ENCODE peak calls at places on chromosomes 12 and 14, in four cellular contexts. V, U, K and J are unnamed samples.

GRCh38 chr12:45407188-45407850 is 191.4 kb downstream of the ANO6 start:
- DNase-seq in V (no peak), U (no peak), K (no peak), J (no peak)

GRCh38 chr12:101127521-101128219 is 82.4 kb downstream of the SLC5A8 start:
- DNase-seq in V (peak), U (no peak), K (no peak), J (no peak)

GRCh38 chr14:94994245-94994644 is 163.1 kb downstream of the DICER1 start:
- DNase-seq in V (no peak), U (no peak), K (no peak), J (no peak)

GRCh38 chr12:13727707-13728147 is 253.7 kb downstream of the GRIN2B start:
- DNase-seq in V (no peak), U (no peak), K (no peak), J (no peak)

GRCh38 chr14:38469156-38469555 is 213.3 kb upstream of the CLEC14A start:
- DNase-seq in V (no peak), U (no peak), K (no peak), J (no peak)

GRCh38 chr12:108446766-108447165 is 68.3 kb upstream of the FICD start:
- DNase-seq in V (no peak), U (peak), K (no peak), J (no peak)

GRCh38 chr14:105475269-105475915 is 771 bp downstream of the CRIP2 start:
- DNase-seq in V (peak), U (peak), K (no peak), J (no peak)

GRCh38 chr12:31756977-31757420 is 28.2 kb upstream of the AMN1 start:
- DNase-seq in V (peak), U (peak), K (peak), J (peak)

GRCh38 chr14:38971258-38971921 is 131.6 kb downstream of the SEC23A start:
- DNase-seq in V (no peak), U (no peak), K (no peak), J (no peak)

GRCh38 chr12:14716848-14717444 is 20.5 kb upstream of the GUCY2C start:
- DNase-seq in V (peak), U (peak), K (peak), J (peak)

GRCh38 chr14:105702275-105702817 is 176.0 kb downstream of the TMEM121 start:
- DNase-seq in V (peak), U (no peak), K (no peak), J (no peak)

GRCh38 chr12:113049976-113050742 is 6.4 kb upstream of the DTX1 start:
- DNase-seq in V (peak), U (peak), K (peak), J (no peak)

GRCh38 chr12:19410211-19410610 is 29.1 kb upstream of the AEBP2 start:
- DNase-seq in V (no peak), U (no peak), K (no peak), J (no peak)

GRCh38 chr14:99571303-99571986 is 32.6 kb downstream of the CCDC85C start:
- DNase-seq in V (peak), U (no peak), K (no peak), J (no peak)

GRCh38 chr14:60061371-60061770 is 30.4 kb upstream of the PCNX4 start:
- DNase-seq in V (no peak), U (peak), K (no peak), J (peak)

GRCh38 chr14:93957333-93957710 is 19.0 kb downstream of the ASB2 start:
- DNase-seq in V (no peak), U (no peak), K (no peak), J (no peak)

GRCh38 chr12:117328556-117329100 is 32.8 kb downstream of the NOS1 start:
- DNase-seq in V (no peak), U (peak), K (no peak), J (no peak)

GRCh38 chr14:100677925-100678765 is 48.5 kb upstream of the DLK1 start:
- DNase-seq in V (peak), U (peak), K (no peak), J (no peak)

GRCh38 chr12:92973614-92974013 is 44.5 kb upstream of the EEA1 start:
- DNase-seq in V (peak), U (peak), K (no peak), J (peak)

GRCh38 chr12:22083167-22083566 is 37.1 kb downstream of the CMAS start:
- DNase-seq in V (peak), U (peak), K (peak), J (no peak)

GRCh38 chr12:124217508-124217981 is 77.3 kb upstream of the RFLNA start:
- DNase-seq in V (no peak), U (no peak), K (no peak), J (no peak)

GRCh38 chr12:115872212-115872611 is 405.3 kb downstream of the MED13L start:
- DNase-seq in V (no peak), U (peak), K (no peak), J (peak)

GRCh38 chr12:114013601-114014345 is 47.6 kb upstream of the RBM19 start:
- DNase-seq in V (no peak), U (peak), K (peak), J (no peak)

GRCh38 chr14:73325630-73326299 is 88.5 kb downstream of the PAPLN start:
- DNase-seq in V (no peak), U (no peak), K (no peak), J (no peak)

GRCh38 chr12:88571543-88571942 is 8.7 kb downstream of the KITLG start:
- DNase-seq in V (no peak), U (no peak), K (no peak), J (no peak)

GRCh38 chr12:31585271-31585670 is 5.7 kb downstream of the DENND5B start:
- DNase-seq in V (peak), U (peak), K (no peak), J (no peak)

GRCh38 chr14:92549096-92549852 is 35.7 kb downstream of the RIN3 start:
- DNase-seq in V (peak), U (no peak), K (no peak), J (no peak)

DNA sequence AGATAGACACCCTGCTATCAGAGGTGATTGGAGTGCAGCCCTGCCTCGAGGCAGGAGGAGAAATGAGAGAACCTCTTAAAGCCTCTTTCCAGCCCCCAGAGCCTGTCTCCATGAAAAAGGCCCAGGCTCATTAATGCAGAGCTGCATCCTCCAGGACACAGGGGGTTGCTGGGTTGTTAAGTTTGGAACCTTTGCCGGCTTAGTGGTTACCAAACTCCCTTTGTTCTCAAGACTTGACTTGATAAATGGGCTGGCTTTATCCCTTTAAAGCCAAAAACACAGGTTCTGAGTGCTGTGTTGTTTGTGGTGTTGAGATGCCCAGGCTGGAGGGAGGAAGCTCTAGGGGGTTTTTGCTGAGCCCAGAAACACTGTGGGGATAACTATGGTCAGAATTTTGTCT is 71.0 kb downstream of the DAD1 start:
- DNase-seq in V (no peak), U (no peak), K (no peak), J (no peak)
- H3K4me3 ChIP-seq in V (no peak), U (no peak), K (no peak), J (no peak)

GRCh38 chr12:104377507-104377812 is 73.9 kb downstream of the EID3 start:
- DNase-seq in V (no peak), U (peak), K (no peak), J (peak)
- H2AFZ ChIP-seq in V (peak), U (no peak), K (no peak), J (no peak)

GRCh38 chr12:6773662-6774351 is 1.5 kb downstream of the LAG3 start:
- DNase-seq in V (peak), U (no peak), K (no peak), J (no peak)
- H3K4me3 ChIP-seq in V (no peak), U (no peak), K (no peak), J (no peak)

DNA sequence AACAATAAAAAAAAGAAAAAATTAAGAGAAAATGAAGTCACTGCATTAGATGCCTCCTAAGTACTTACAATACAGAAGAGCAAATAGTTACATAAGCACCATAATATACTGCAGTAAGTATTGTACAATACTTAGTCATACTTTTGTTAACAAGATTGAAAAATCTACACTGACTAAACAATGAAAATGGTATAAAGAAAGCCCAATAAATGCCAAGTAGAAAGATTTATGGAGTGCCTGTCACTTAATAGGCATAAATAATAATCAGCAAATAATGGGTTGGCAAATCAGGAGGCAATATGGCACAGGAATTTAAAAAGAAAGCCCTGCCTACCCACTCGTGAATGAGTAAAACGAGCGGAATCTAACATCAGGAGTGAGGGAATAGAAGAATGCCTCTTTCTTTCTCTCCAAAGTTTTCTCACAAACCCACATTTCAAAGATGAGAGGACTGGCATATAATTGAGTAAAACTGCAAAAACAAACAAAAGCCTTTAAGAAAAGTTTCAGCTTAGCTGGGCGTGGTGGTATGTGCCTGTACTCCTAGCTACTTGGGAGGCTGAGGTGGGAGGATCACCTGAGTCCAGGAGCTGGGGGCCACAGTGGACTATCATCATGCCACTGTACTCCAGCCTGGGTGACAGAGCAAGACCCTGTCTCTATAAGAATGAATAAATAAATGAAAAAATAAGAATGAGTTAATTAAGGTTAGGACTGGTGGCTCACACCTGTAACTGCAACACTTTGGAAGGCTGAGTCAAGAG is 36.1 kb downstream of the CRY1 start:
- DNase-seq in V (peak), U (peak), K (no peak), J (peak)
- H2AFZ ChIP-seq in V (no peak), U (no peak), K (no peak), J (no peak)

GRCh38 chr14:68210729-68211299 is 391.2 kb downstream of the RAD51B start:
- DNase-seq in V (peak), U (peak), K (no peak), J (peak)
- H3K4me3 ChIP-seq in V (peak), U (no peak), K (no peak), J (no peak)

DNA sequence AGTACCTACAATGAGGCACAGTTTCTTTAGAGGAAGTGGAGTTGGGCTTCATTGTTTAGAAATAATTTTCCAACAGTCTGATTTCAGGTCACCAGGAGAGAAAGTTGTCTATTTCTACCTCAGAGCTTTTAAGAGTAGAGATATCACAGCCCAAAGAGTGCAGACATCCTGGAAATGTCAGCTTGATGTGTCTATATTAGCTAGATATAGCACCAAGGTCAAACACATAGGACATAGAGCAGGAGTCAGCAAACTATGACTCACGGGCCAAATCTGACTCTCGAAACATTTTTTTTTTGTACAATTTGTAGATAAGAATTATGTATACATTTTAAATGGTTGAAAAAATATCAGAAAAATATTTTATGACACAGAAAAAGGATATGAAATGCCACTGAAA is 53.7 kb downstream of the KCNC2 start:
- DNase-seq in V (no peak), U (no peak), K (no peak), J (no peak)
- H2AFZ ChIP-seq in V (no peak), U (no peak), K (peak), J (no peak)

DNA sequence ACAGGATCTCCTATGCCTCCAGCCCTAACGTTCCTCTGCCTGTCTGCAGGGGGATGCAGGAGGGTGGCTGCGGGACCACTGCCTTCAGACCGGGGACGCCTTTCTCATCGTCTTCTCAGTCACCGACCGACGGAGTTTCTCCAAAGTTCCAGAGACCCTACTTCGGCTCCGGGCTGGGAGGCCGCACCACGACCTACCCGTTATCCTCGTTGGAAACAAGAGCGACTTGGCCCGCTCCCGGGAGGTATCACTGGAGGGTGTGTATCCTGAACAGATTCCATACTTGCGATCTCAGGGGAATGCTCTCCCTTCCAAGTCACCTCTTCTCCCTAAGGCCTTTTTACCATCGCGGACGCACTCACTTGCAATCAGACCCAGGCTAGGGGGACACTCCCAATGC is 3.0 kb downstream of the REM2 start:
- DNase-seq in V (no peak), U (no peak), K (no peak), J (no peak)
- H3K4me3 ChIP-seq in V (no peak), U (no peak), K (peak), J (peak)

GRCh38 chr14:102922490-102923200 is at the start of gene AMN:
- DNase-seq in V (peak), U (peak), K (no peak), J (no peak)

GRCh38 chr14:102925646-102926045 is 3.2 kb downstream of the AMN start:
- DNase-seq in V (peak), U (no peak), K (no peak), J (no peak)

GRCh38 chr14:102924632-102925588 is 2.4 kb downstream of the AMN start:
- DNase-seq in V (peak), U (no peak), K (no peak), J (no peak)

GRCh38 chr14:102923920-102924486 is 1.5 kb downstream of the AMN start:
- DNase-seq in V (peak), U (no peak), K (no peak), J (no peak)

DNA sequence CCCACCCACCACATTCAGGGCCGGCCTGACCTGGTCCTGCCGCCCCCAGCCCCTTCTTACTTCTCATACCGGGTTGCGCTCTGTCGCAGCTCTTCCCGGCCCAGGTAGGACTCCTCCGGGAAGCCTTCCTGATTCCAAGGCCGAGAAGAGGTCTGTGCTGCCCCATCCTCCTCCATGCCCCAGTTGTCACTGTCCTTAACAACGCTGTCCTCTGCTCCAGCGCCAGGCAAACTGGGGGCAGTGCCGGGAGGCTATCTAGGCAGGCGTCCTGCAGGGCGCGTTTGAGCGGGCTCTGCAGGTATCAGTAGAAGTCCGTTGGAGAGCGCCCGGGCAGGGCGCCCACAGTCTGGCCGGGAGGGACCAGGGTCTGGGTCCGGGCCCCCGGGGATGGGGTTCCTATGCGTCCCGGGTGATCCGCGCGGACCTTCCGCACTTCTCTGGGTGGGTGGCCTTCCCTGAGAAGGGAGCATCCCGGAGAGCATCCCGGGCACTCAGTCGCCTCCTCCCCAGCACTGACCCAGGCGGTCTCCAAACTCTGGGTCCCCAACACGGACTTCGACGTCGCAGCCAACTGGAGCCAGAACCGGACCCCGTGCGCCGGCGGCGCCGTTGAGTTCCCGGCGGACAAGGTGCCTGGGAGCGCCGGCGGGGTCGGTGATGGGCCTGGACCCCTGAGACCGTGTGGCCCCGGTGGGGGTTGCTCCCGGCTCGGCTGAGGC is 897 bp downstream of the AMN start:
- DNase-seq in V (peak), U (peak), K (no peak), J (no peak)
- H2AFZ ChIP-seq in V (no peak), U (no peak), K (no peak), J (no peak)